ENCODE peak calls at places on chromosomes 5 and 9, in ten cellular contexts. L is activated T-helper 1 cell treated with anti-CD3 and anti-CD28 coated beads, Interleukin-12 subunit alpha, Interleukin-12 subunit beta, Interleukin-2, Interleukin-4 antibody, amounts not matched to agents 30 ng/mL and 10 ng/mL and 1 ng/mL, durations not matched to agents 14 hours and 24 hours and 36 hours; U is endothelial cell; V is fibroblast of the aortic adventitia; Y is mucosa of gallbladder; M is NK-92 treated with Interleukin-12 subunit alpha and Interleukin-12 subunit beta, amount 100 ng/mL, for 24 hours; G is lung; R is renal cortical epithelial cell; H is NCI-H1105; I is HepG2. W is an unnamed sample.

GRCh38 chr5:131514316-131515275 is 120.4 kb downstream of the RAPGEF6 start:
- DNase-seq in L (no peak), U (no peak), V (peak; percentile 30), Y (no peak), M (no peak), G (no peak), R (no peak), H (no peak), I (no peak), W (no peak)

GRCh38 chr5:24633705-24634325 is 11.0 kb downstream of the CDH10 start:
- DNase-seq in L (no peak), U (peak; percentile 21), V (peak; percentile 38), Y (no peak), M (no peak), G (no peak), R (peak; percentile 24), H (peak; percentile 44), I (peak; percentile 34), W (peak; percentile 6)

GRCh38 chr5:113806823-113807222 is 293.3 kb downstream of the YTHDC2 start:
- DNase-seq in L (no peak), U (no peak), V (peak; percentile 1), Y (no peak), M (no peak), G (peak; percentile 30), R (no peak), H (no peak), I (no peak), W (no peak)

GRCh38 chr5:135488727-135489465 is 36.7 kb upstream of the TIFAB start:
- DNase-seq in L (no peak), U (peak; percentile 52), V (peak; percentile 61), Y (no peak), M (no peak), G (no peak), R (peak; percentile 9), H (peak; percentile 60), I (peak; percentile 81), W (peak; percentile 73)

GRCh38 chr9:10387282-10387681 is 225.5 kb downstream of the PTPRD start:
- DNase-seq in L (no peak), U (no peak), V (no peak), Y (no peak), M (no peak), G (no peak), R (no peak), H (no peak), I (no peak), W (no peak)

GRCh38 chr9:35797311-35798109 is 6.1 kb downstream of the NPR2 start:
- DNase-seq in L (no peak), U (no peak), V (peak; percentile 34), Y (no peak), M (no peak), G (no peak), R (no peak), H (no peak), I (no peak), W (no peak)

GRCh38 chr5:56900395-56900794 is 9.0 kb upstream of the SETD9 start:
- DNase-seq in L (no peak), U (no peak), V (peak; percentile 38), Y (no peak), M (no peak), G (no peak), R (peak; percentile 56), H (no peak), I (no peak), W (no peak)

GRCh38 chr5:103519550-103519949 is 43.0 kb downstream of the NUDT12 start:
- DNase-seq in L (no peak), U (peak; percentile 24), V (peak; percentile 17), Y (no peak), M (no peak), G (no peak), R (peak; percentile 13), H (no peak), I (no peak), W (no peak)

GRCh38 chr5:64784451-64785025 is 15.8 kb downstream of the CWC27 start:
- DNase-seq in L (peak; percentile 49), U (peak; percentile 71), V (peak; percentile 91), Y (peak; percentile 81), M (peak; percentile 34), G (peak; percentile 62), R (peak; percentile 68), H (peak; percentile 33), I (peak; percentile 71), W (peak; percentile 60)

GRCh38 chr5:175597718-175598117 is 60.2 kb upstream of the HRH2 start:
- DNase-seq in L (no peak), U (no peak), V (no peak), Y (no peak), M (no peak), G (no peak), R (no peak), H (no peak), I (no peak), W (no peak)

GRCh38 chr5:121478636-121479035 is 373.0 kb upstream of the FTMT start:
- DNase-seq in L (no peak), U (no peak), V (no peak), Y (no peak), M (no peak), G (no peak), R (no peak), H (no peak), I (no peak), W (no peak)

GRCh38 chr5:122097391-122097790 is 19.3 kb upstream of the LOX start:
- DNase-seq in L (no peak), U (no peak), V (no peak), Y (no peak), M (no peak), G (no peak), R (no peak), H (no peak), I (no peak), W (no peak)

GRCh38 chr9:10649076-10649475 is 36.3 kb upstream of the PTPRD start:
- DNase-seq in L (no peak), U (no peak), V (no peak), Y (no peak), M (no peak), G (no peak), R (no peak), H (no peak), I (no peak), W (no peak)

GRCh38 chr9:19379697-19380046 is 364 bp downstream of the RPS6 start:
- DNase-seq in L (no peak), U (no peak), V (no peak), Y (peak; percentile 20), M (no peak), G (no peak), R (no peak), H (no peak), I (no peak), W (no peak)

GRCh38 chr9:133163559-133164208 is at the start of gene GBGT1:
- DNase-seq in L (peak; percentile 25), U (peak; percentile 76), V (no peak), Y (peak; percentile 64), M (no peak), G (no peak), R (no peak), H (no peak), I (no peak), W (no peak)

GRCh38 chr9:128098936-128099931 is 28.3 kb downstream of the PTGES2 start:
- DNase-seq in L (no peak), U (no peak), V (peak; percentile 95), Y (no peak), M (no peak), G (no peak), R (peak; percentile 44), H (no peak), I (no peak), W (no peak)

GRCh38 chr5:96008487-96008886 is 46.8 kb upstream of the ELL2 start:
- DNase-seq in L (no peak), U (no peak), V (no peak), Y (no peak), M (no peak), G (no peak), R (no peak), H (no peak), I (no peak), W (no peak)

GRCh38 chr9:21559402-21560280 is 77.5 kb upstream of the IFNE start:
- DNase-seq in L (peak; percentile 16), U (peak; percentile 55), V (peak; percentile 79), Y (no peak), M (no peak), G (no peak), R (peak; percentile 37), H (peak; percentile 36), I (no peak), W (no peak)

GRCh38 chr9:92381780-92382179 is 22.6 kb downstream of the OGN start:
- DNase-seq in L (no peak), U (no peak), V (no peak), Y (no peak), M (no peak), G (no peak), R (no peak), H (no peak), I (no peak), W (no peak)

GRCh38 chr9:6405371-6405770 is 7.6 kb upstream of the UHRF2 start:
- DNase-seq in L (no peak), U (no peak), V (peak; percentile 31), Y (no peak), M (no peak), G (no peak), R (no peak), H (no peak), I (no peak), W (no peak)

GRCh38 chr9:114059047-114059803 is 18.9 kb downstream of the AMBP start:
- DNase-seq in L (no peak), U (no peak), V (peak; percentile 6), Y (no peak), M (no peak), G (no peak), R (no peak), H (no peak), I (peak; percentile 29), W (no peak)

GRCh38 chr9:114805670-114806551 is at the start of gene TNFSF15:
- DNase-seq in L (peak; percentile 22), U (no peak), V (no peak), Y (peak; percentile 59), M (no peak), G (peak; percentile 59), R (peak; percentile 61), H (no peak), I (peak; percentile 49), W (no peak)

GRCh38 chr5:139453683-139454567 is 8.6 kb downstream of the ECSCR start:
- DNase-seq in L (no peak), U (no peak), V (no peak), Y (no peak), M (peak; percentile 21), G (no peak), R (no peak), H (no peak), I (no peak), W (no peak)

GRCh38 chr9:137482094-137482781 is 23.1 kb upstream of the NSMF start:
- DNase-seq in L (no peak), U (no peak), V (peak; percentile 56), Y (peak; percentile 50), M (no peak), G (no peak), R (peak; percentile 72), H (no peak), I (peak; percentile 31), W (peak; percentile 61)

GRCh38 chr5:157600252-157600651 is 24.7 kb upstream of the ADAM19 start:
- DNase-seq in L (no peak), U (no peak), V (no peak), Y (no peak), M (no peak), G (no peak), R (peak; percentile 2), H (no peak), I (no peak), W (no peak)

GRCh38 chr9:69657269-69657668 is 14.9 kb downstream of the APBA1 start:
- DNase-seq in L (no peak), U (no peak), V (no peak), Y (no peak), M (no peak), G (no peak), R (peak; percentile 71), H (no peak), I (no peak), W (no peak)

GRCh38 chr5:175501759-175502158 is 23.4 kb downstream of the SFXN1 start:
- DNase-seq in L (no peak), U (no peak), V (no peak), Y (no peak), M (no peak), G (no peak), R (no peak), H (no peak), I (no peak), W (no peak)

GRCh38 chr5:179275941-179276837 is 69.1 kb downstream of the ADAMTS2 start:
- DNase-seq in L (no peak), U (no peak), V (peak; percentile 95), Y (peak; percentile 46), M (no peak), G (peak; percentile 48), R (peak; percentile 88), H (no peak), I (peak; percentile 26), W (peak; percentile 97)